ENCODE peak calls at places on chromosomes 11 and 22, in six cellular contexts. R is transverse colon, L is GM23338, Y is stomach, A is HepG2, F is Panc1. O is an unnamed sample.

GRCh38 chr11:108586600-108586999 is 7.0 kb downstream of the EXPH5 start:
- DNase-seq in R (no peak), L (no peak), Y (no peak), A (no peak), F (no peak), O (no peak)

GRCh38 chr22:26579331-26579886 is 10.5 kb downstream of the TPST2 start:
- DNase-seq in R (peak; percentile 62), L (no peak), Y (peak; percentile 35), A (no peak), F (no peak), O (peak; percentile 62)

GRCh38 chr11:1772270-1773130 is 8.8 kb upstream of the CTSD start:
- DNase-seq in R (peak; percentile 68), L (peak; percentile 79), Y (peak; percentile 68), A (no peak), F (peak; percentile 87), O (peak; percentile 46)

GRCh38 chr11:73478737-73479347 is 102.6 kb downstream of the RELT start:
- DNase-seq in R (no peak), L (peak; percentile 81), Y (no peak), A (peak; percentile 37), F (peak; percentile 27), O (no peak)

GRCh38 chr11:100574894-100575769 is 112.0 kb upstream of the ARHGAP42 start:
- DNase-seq in R (no peak), L (peak; percentile 57), Y (no peak), A (peak; percentile 6), F (no peak), O (no peak)

GRCh38 chr22:19504900-19505734 is 19.1 kb downstream of the CLDN5 start:
- DNase-seq in R (no peak), L (no peak), Y (no peak), A (no peak), F (no peak), O (no peak)

GRCh38 chr11:63611395-63611747 is 2.9 kb downstream of the PLAAT3 start:
- DNase-seq in R (no peak), L (no peak), Y (no peak), A (no peak), F (no peak), O (no peak)

GRCh38 chr11:123246749-123247497 is 51.9 kb upstream of the CLMP start:
- DNase-seq in R (peak; percentile 85), L (peak; percentile 94), Y (peak; percentile 83), A (peak; percentile 52), F (peak; percentile 61), O (peak; percentile 56)

GRCh38 chr11:78532991-78533861 is 41.4 kb downstream of the NARS2 start:
- DNase-seq in R (no peak), L (no peak), Y (no peak), A (no peak), F (no peak), O (no peak)

GRCh38 chr11:62601114-62601363 is 626 bp downstream of the MTA2 start:
- DNase-seq in R (peak; percentile 55), L (no peak), Y (peak; percentile 52), A (no peak), F (no peak), O (no peak)

GRCh38 chr22:49561338-49561737 is 266.3 kb downstream of the BRD1 start:
- DNase-seq in R (no peak), L (no peak), Y (peak; percentile 3), A (no peak), F (no peak), O (no peak)
- TF ChIP-seq POLR2AphosphoS5 in R (no peak), L (no peak), Y (no peak), A (no peak), F (no peak), O (no peak)

DNA sequence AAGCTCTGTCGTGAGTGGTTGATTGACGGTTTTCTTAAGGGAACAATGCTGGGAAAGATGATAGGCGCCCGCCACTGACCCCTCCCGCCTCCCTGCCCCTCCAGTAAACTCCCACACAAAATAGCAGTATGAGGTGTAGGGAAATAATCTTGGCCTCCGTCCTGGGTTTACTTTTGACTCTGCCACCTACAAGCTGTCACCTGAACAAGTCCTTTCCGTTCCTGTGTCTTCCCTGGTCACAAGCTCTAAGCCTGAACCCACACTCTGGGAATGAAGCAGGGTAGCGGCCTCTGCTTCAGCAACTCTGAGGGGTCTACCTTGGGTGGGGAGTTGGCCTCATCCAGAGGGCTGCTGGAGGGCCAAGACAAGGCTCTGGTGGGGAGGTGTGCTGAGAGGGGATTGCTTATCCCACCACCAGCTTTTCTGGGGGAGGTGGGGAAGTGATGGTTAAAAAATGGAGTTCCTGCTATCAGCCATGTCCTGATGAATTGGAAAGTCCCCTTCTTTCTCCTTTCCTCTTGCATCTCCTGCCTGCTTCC is 87.8 kb downstream of the CEP164 start:
- DNase-seq in R (no peak), L (no peak), Y (no peak), A (no peak), F (no peak), O (no peak)
- TF ChIP-seq POLR2AphosphoS5 in R (no peak), L (no peak), Y (no peak), A (no peak), F (no peak), O (no peak)

GRCh38 chr22:28742562-28742962 is 723 bp downstream of the HSCB start:
- DNase-seq in R (no peak), L (no peak), Y (no peak), A (no peak), F (no peak), O (no peak)
- TF ChIP-seq POLR2AphosphoS5 in R (no peak), L (no peak), Y (no peak), A (no peak), F (no peak), O (no peak)

DNA sequence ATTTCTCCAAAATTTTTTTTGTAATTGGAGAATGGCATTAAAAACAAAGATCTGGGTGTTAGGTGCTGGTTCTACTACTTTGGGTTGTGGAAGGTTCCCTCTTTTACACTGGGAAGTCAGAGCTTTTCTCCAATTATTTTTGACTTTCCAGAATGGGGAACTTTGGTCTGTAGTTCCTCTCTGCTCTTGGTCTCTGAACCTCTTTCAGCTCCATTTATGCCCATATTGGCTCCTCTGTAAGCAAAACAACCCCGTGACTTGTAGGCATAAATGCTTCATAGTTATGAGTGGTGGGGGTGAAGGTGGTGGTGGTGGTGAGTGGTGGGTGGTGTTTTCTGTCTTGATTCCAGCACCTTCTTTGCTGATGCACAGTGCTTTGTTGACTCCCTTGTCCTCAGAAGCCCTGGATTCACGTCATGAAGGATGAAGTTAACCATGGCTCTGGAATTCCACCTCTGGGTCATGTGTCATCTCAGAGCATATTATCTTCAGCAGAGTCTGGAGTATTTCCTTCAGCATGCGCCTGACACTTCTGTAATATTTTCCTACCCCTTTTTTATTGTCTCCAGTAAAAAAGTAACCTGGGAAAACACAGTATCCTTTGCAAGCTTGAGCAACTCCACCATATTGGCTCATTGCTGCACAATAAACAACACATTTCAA is 24.2 kb upstream of the GRK3 start:
- DNase-seq in R (no peak), L (no peak), Y (no peak), A (no peak), F (no peak), O (no peak)
- TF ChIP-seq POLR2AphosphoS5 in R (peak; percentile 52), L (no peak), Y (no peak), A (no peak), F (no peak), O (no peak)

GRCh38 chr22:35301370-35301874 is 1.7 kb downstream of the TOM1 start:
- DNase-seq in R (peak; percentile 39), L (peak; percentile 31), Y (no peak), A (peak; percentile 93), F (peak; percentile 30), O (no peak)
- TF ChIP-seq POLR2AphosphoS5 in R (peak; percentile 13), L (no peak), Y (no peak), A (peak; percentile 49), F (no peak), O (no peak)